ENCODE peak calls at places on chromosomes 3 and 15, in five cellular contexts. P, N, E, R and J are unnamed samples.
A peak's percentile ranks its signal among the peaks of the same experiment; 100 is the strongest.

GRCh38 chr3:27714692-27715453 is 7.2 kb downstream of the EOMES start:
- DNase-seq in N (peak; percentile 88), P (peak; percentile 54), R (no peak), E (no peak), J (peak; percentile 91)

GRCh38 chr3:9067352-9067975 is 104.2 kb upstream of the RAD18 start:
- DNase-seq in R (peak; percentile 58), N (peak; percentile 79), P (peak; percentile 52), E (no peak), J (peak; percentile 85)

GRCh38 chr3:59890637-59891036 is 840.8 kb upstream of the CFAP20DC start:
- DNase-seq in P (no peak), N (no peak), E (no peak), R (no peak), J (no peak)

GRCh38 chr3:30751610-30752299 is 142.7 kb downstream of the GADL1 start:
- DNase-seq in R (peak; percentile 26), P (peak; percentile 54), E (no peak), N (peak; percentile 71), J (peak; percentile 80)

GRCh38 chr15:98774756-98775497 is 126.6 kb downstream of the IGF1R start:
- DNase-seq in P (no peak), R (no peak), E (no peak), N (no peak), J (peak; percentile 66)

GRCh38 chr15:70466895-70467529 is 296.3 kb downstream of the UACA start:
- DNase-seq in P (peak; percentile 73), N (peak; percentile 68), E (no peak), R (peak; percentile 35), J (peak; percentile 83)

GRCh38 chr15:58136731-58137130 is 1.4 kb upstream of the AQP9 start:
- DNase-seq in E (no peak), P (no peak), N (no peak), R (no peak), J (no peak)

GRCh38 chr3:65118279-65118678 is 430.5 kb upstream of the ADAMTS9 start:
- DNase-seq in E (no peak), P (no peak), N (no peak), R (no peak), J (no peak)

GRCh38 chr3:73552700-73553099 is 72.0 kb downstream of the PDZRN3 start:
- DNase-seq in E (no peak), R (no peak), N (no peak), P (no peak), J (no peak)

GRCh38 chr3:122874116-122874515 is 79.2 kb downstream of the SLC49A4 start:
- DNase-seq in P (no peak), E (no peak), R (no peak), N (no peak), J (no peak)

GRCh38 chr3:140546649-140547048 is 131.2 kb upstream of the TRIM42 start:
- DNase-seq in P (no peak), R (no peak), N (no peak), E (no peak), J (no peak)

GRCh38 chr15:51737538-51738305 is at the start of gene LYSMD2:
- DNase-seq in E (peak; percentile 56), N (peak; percentile 74), R (peak; percentile 86), P (peak; percentile 55), J (peak; percentile 80)

GRCh38 chr15:90262426-90262825 is 3.0 kb upstream of the NGRN start:
- DNase-seq in R (no peak), E (no peak), N (no peak), P (no peak), J (no peak)

GRCh38 chr15:38129531-38130199 is 123.0 kb upstream of the SPRED1 start:
- DNase-seq in E (no peak), P (no peak), N (peak; percentile 50), R (peak; percentile 85), J (no peak)

GRCh38 chr15:96037584-96037983 is 292.9 kb upstream of the NR2F2 start:
- DNase-seq in N (no peak), E (no peak), R (no peak), P (no peak), J (no peak)

GRCh38 chr3:45027406-45027805 is 1.3 kb downstream of the CLEC3B start:
- DNase-seq in P (no peak), E (no peak), N (no peak), R (no peak), J (no peak)

GRCh38 chr15:68930268-68931022 is at the start of gene SPESP1:
- DNase-seq in R (peak; percentile 49), E (no peak), N (no peak), P (no peak), J (no peak)

GRCh38 chr15:79092382-79092781 is 1.8 kb upstream of the RASGRF1 start:
- DNase-seq in N (no peak), E (no peak), R (no peak), P (no peak), J (no peak)

GRCh38 chr3:79521221-79521848 is 246.5 kb downstream of the ROBO1 start:
- DNase-seq in E (no peak), P (no peak), N (peak; percentile 63), R (no peak), J (no peak)

GRCh38 chr3:112734718-112735350 is 93.9 kb upstream of the CCDC80 start:
- DNase-seq in E (peak; percentile 47), P (peak; percentile 46), N (peak; percentile 79), R (peak; percentile 62), J (peak; percentile 93)

GRCh38 chr15:39851505-39852082 is 68.5 kb downstream of the GPR176 start:
- DNase-seq in N (no peak), R (no peak), P (no peak), E (no peak), J (no peak)

GRCh38 chr3:124221286-124221821 is 229.4 kb upstream of the ROPN1 start:
- DNase-seq in E (no peak), P (no peak), N (no peak), R (no peak), J (no peak)

GRCh38 chr15:52284164-52284563 is 11.4 kb downstream of the MYO5C start:
- DNase-seq in P (no peak), E (no peak), N (no peak), R (no peak), J (no peak)

GRCh38 chr3:120429921-120430361 is 20.9 kb downstream of the FSTL1 start:
- DNase-seq in P (no peak), N (no peak), E (no peak), R (no peak), J (no peak)

GRCh38 chr3:190738756-190739155 is 123.7 kb downstream of the GMNC start:
- DNase-seq in E (no peak), N (no peak), R (no peak), P (no peak), J (no peak)

GRCh38 chr3:128430276-128430675 is 36.4 kb downstream of the DNAJB8 start:
- DNase-seq in N (no peak), P (no peak), R (no peak), E (no peak), J (peak; percentile 47)

GRCh38 chr3:139509631-139510030 is 29.9 kb downstream of the RBP1 start:
- DNase-seq in N (no peak), P (no peak), E (no peak), R (no peak), J (no peak)

GRCh38 chr3:171374260-171374659 is 85.9 kb downstream of the TNIK start:
- DNase-seq in E (no peak), P (no peak), N (no peak), R (no peak), J (no peak)

GRCh38 chr15:25435474-25436243 is 3.2 kb downstream of the UBE3A start:
- DNase-seq in R (no peak), N (no peak), E (no peak), P (no peak), J (no peak)

GRCh38 chr15:85473455-85473854 is 93.1 kb downstream of the AKAP13 start:
- DNase-seq in R (no peak), P (peak; percentile 91), E (no peak), N (no peak), J (peak; percentile 50)

GRCh38 chr3:138426211-138426610 is 8.2 kb upstream of the ESYT3 start:
- DNase-seq in N (peak; percentile 46), R (no peak), E (no peak), P (no peak), J (peak; percentile 43)
- H3K27ac ChIP-seq in N (no peak overlapping the region), R (no peak overlapping the region), E (no peak overlapping the region), P (no peak overlapping the region), J (no peak overlapping the region)

GRCh38 chr3:153050978-153051377 is 111.0 kb upstream of the RAP2B start:
- DNase-seq in P (no peak), N (no peak), R (no peak), E (no peak), J (no peak)

GRCh38 chr3:153055779-153056178 is 106.2 kb upstream of the RAP2B start:
- DNase-seq in R (no peak), P (no peak), N (no peak), E (no peak), J (no peak)

GRCh38 chr3:153051427-153052095 is 110.5 kb upstream of the RAP2B start:
- DNase-seq in N (no peak), P (no peak), R (no peak), E (no peak), J (no peak)

GRCh38 chr3:153055217-153055616 is 106.8 kb upstream of the RAP2B start:
- DNase-seq in E (no peak), N (no peak), P (no peak), R (no peak), J (no peak)

GRCh38 chr3:153052096-153052460 is 109.9 kb upstream of the RAP2B start:
- DNase-seq in R (peak; percentile 10), E (no peak), P (no peak), N (no peak), J (no peak)
- H3K27ac ChIP-seq in R (no peak overlapping the region), E (peak overlapping the region; percentile 66), P (no peak overlapping the region), N (no peak overlapping the region), J (no peak overlapping the region)

DNA sequence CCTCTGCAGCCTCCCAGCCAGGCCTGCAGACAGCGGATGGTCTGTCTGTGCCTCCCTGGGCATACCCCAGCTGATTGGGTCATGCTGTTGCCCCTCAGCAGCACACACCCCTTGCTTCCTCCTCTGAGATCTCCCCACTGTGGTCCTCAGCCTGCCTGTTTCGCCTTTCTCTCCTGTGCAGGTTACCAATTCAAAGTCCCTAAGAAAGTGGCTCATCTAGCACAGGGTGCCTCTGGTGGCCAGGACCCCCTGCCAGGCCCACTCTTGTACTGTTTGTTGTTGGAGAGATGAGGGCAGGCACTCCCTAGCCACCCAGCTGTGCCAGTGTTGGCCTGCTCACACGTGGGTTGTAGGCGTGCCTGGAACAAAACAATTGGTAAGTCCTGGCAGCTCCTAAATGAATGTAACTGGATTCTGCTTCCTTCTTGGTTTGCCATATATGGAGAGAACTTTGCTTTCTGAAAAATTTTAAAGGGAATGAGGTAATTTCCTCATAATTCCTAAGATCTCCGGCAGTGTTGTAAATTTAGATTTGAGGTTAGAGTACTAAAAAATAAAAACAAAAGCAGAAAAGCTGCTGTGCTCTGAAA is 213.2 kb upstream of the IL12A start:
- DNase-seq in N (peak; percentile 77), P (no peak), E (no peak), R (peak; percentile 64), J (peak; percentile 87)
- H3K27ac ChIP-seq in N (peak overlapping the region; percentile 42), P (no peak overlapping the region), E (no peak overlapping the region), R (peak overlapping the region; percentile 63), J (peak overlapping the region; percentile 1)

DNA sequence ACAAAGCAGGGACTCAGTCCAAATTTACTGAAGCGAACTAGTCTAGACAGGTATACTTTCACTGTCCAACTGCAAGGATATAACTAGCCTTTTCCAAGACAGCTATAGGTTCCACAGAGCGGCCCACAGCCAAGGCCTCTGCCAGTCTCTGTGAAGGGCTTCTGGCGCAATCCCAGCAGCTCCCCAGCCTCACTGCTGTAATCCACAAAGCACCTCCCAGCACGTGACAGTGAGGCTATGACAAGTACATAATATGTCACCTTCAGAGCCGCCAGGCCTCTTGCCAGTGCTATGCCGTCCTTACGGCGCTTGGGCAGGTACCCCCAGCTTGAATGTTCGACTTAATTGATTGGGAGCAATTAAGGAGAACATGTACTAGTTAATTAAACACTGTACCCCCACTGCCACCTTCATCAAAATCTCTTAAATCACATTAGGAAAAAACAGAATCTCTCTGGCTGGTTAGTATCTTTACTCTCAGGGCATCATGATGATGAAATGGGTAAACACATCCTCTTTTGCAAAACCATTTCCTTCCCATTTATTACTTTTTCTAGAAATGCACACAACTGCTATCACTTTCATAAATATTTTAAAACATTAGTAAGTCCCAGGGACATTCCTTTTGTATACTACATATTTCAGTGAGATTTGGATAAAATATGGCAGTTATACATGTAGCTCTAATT is 169.9 kb downstream of the XXYLT1 start:
- DNase-seq in R (peak; percentile 66), E (no peak), N (no peak), P (no peak), J (no peak)
- H3K27ac ChIP-seq in R (peak overlapping the region; percentile 74), E (no peak overlapping the region), N (no peak overlapping the region), P (no peak overlapping the region), J (no peak overlapping the region)